ENCODE peak calls at places on chromosomes 6 and 20, in four cellular contexts. H is heart left ventricle, F is epithelial cell of proximal tubule, E is activated B cell treated with CpG ODN at 0.5 μM for 24 hours. D is an unnamed sample.

GRCh38 chr20:13068336-13068735 is 59.6 kb downstream of the SPTLC3 start:
- DNase-seq in E (no peak), F (no peak), H (no peak), D (no peak)

GRCh38 chr6:31586596-31586995 is 519 bp downstream of the LST1 start:
- DNase-seq in H (no peak), F (no peak), E (peak; percentile 38), D (no peak)

GRCh38 chr20:21809961-21810523 is 104.6 kb downstream of the PAX1 start:
- DNase-seq in E (no peak), F (no peak), H (no peak), D (no peak)

GRCh38 chr6:170207586-170207985 is 83.3 kb downstream of the DLL1 start:
- DNase-seq in F (no peak), E (no peak), H (no peak), D (no peak)

GRCh38 chr20:48818481-48818987 is 9.3 kb downstream of the PREX1 start:
- DNase-seq in F (no peak), E (no peak), H (no peak), D (no peak)

GRCh38 chr20:35237486-35237885 is 11.0 kb downstream of the MMP24 start:
- DNase-seq in F (no peak), H (no peak), E (no peak), D (no peak)

GRCh38 chr6:26420607-26421235 is 18.6 kb downstream of the BTN3A1 start:
- DNase-seq in E (no peak), H (no peak), F (no peak), D (no peak)

GRCh38 chr20:10648651-10649050 is 25.1 kb downstream of the JAG1 start:
- DNase-seq in E (no peak), H (no peak), F (no peak), D (no peak)

GRCh38 chr6:4320860-4321259 is 185.5 kb upstream of the ECI2 start:
- DNase-seq in F (no peak), H (no peak), E (no peak), D (no peak)

GRCh38 chr6:38701551-38701950 is 1.4 kb downstream of the GLO1 start:
- DNase-seq in F (no peak), E (no peak), H (no peak), D (no peak)

GRCh38 chr20:9220874-9221547 is 152.1 kb downstream of the PLCB4 start:
- DNase-seq in F (peak; percentile 40), E (no peak), H (no peak), D (no peak)

GRCh38 chr20:36821964-36822437 is 48.4 kb upstream of the DSN1 start:
- DNase-seq in F (no peak), H (no peak), E (no peak), D (no peak)

GRCh38 chr6:25441658-25442276 is 162.6 kb downstream of the CARMIL1 start:
- DNase-seq in F (no peak), E (no peak), H (no peak), D (no peak)

GRCh38 chr20:10172998-10173655 is 45.5 kb upstream of the SNAP25 start:
- DNase-seq in E (no peak), F (no peak), H (no peak), D (no peak)

DNA sequence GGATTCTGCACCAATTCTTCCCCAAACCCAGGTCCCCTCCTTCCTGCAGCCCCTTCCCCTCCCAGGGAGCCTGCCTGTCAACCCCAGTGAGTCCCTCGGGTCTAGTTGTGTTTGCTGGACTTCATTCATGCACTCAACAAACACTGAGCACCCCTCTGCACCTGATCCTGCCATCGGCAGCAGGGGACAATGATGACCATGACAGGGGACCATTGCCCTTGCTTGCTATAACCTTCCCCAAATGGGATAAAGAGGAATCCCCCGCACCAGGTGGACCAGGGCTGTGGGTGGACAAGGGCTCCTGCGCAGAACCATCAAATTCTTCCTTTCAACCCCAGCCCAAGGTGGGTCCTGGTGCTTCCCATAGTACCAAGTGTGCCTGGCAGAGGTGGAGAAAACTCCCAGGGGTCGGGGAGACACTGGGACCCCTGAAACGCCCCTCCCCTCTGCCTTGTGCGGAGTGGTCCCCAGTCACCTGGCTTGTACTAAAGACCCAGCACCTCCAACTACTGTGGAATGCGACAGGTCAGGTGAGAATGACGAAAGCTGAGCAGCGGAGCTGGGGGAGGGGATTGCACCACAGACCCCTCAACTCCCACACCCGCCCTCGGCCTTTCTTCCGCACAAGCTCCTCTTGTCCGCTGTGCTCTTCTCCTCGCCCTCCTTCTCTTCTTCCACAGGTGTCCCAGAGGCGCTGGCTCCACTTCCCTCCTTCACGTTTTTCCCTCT is 119.9 kb upstream of the ZNF217 start:
- DNase-seq in F (no peak), E (no peak), H (no peak), D (no peak)
- TF ChIP-seq CTCF in F (no peak), E (no peak), H (no peak), D (no peak)

GRCh38 chr20:278607-279571 is 11.7 kb downstream of the C20orf96 start:
- DNase-seq in H (peak; percentile 61), E (no peak), F (no peak), D (no peak)
- TF ChIP-seq CTCF in H (no peak), E (no peak), F (no peak), D (no peak)

GRCh38 chr20:1945134-1945618 is 48.7 kb downstream of the PDYN start:
- DNase-seq in F (no peak), E (no peak), H (peak; percentile 64), D (no peak)

GRCh38 chr20:1942061-1942460 is 46.9 kb downstream of the SIRPA start:
- DNase-seq in H (no peak), F (no peak), E (no peak), D (no peak)

GRCh38 chr20:1944345-1945099 is 49.3 kb downstream of the SIRPA start:
- DNase-seq in F (no peak), E (no peak), H (no peak), D (no peak)

GRCh38 chr20:1942486-1943266 is 47.5 kb downstream of the SIRPA start:
- DNase-seq in E (no peak), H (no peak), F (no peak), D (no peak)

DNA sequence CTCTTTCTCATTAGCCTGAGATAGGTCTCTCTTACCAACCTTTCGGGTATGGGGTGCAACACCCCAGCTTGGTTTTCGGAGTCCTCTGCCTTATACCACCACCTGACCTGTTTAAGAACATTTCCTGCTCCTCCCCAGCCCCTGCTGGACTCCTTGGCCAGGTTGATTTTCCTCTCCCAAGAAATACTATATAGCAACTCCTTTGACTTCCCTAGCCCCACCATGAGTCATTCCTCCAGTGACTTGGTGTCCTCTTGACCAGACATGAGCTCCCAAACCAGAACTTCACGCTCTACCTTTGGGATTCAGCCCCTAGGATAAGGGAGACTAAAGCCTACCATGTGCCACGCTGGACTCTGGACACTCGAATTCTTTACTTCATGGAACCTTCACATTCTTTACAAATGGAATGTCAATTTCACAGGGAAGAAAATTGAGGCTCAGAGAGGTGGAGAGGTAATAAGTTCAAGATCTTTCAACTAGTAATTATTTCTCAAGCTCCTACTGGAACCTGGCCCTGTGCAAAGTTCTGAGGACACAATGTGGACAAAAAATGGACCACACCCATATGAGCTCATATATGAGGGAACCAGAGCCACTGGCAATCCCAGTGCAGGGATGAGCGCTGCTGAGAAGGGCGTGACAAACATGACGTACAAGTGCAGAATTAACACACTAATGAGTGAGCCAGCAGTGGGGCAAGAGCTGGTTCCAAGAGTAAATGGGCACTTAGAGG is 48.2 kb downstream of the SIRPA start:
- DNase-seq in E (no peak), F (no peak), H (peak; percentile 54), D (no peak)
- TF ChIP-seq CTCF in E (no peak), F (no peak), H (no peak), D (no peak)

GRCh38 chr6:8483650-8484049 is 48.3 kb upstream of the SLC35B3 start:
- DNase-seq in F (no peak), E (no peak), H (no peak), D (no peak)

GRCh38 chr6:8478418-8478817 is 43.1 kb upstream of the SLC35B3 start:
- DNase-seq in E (no peak), F (no peak), H (no peak), D (no peak)

GRCh38 chr6:8481727-8482126 is 46.4 kb upstream of the SLC35B3 start:
- DNase-seq in E (no peak), H (no peak), F (no peak), D (no peak)
- TF ChIP-seq CTCF in E (no peak), H (no peak), F (peak; percentile 62), D (peak; percentile 30)

GRCh38 chr6:132669690-132670291 is 10.8 kb upstream of the TAAR1 start:
- DNase-seq in H (no peak), E (no peak), F (no peak), D (no peak)
- TF ChIP-seq CTCF in H (peak; percentile 49), E (peak; percentile 49), F (peak; percentile 59), D (peak; percentile 53)

GRCh38 chr6:117605169-117605826 is 3.0 kb upstream of the GOPC start:
- DNase-seq in E (no peak), H (peak; percentile 42), F (peak; percentile 32), D (peak; percentile 20)

GRCh38 chr6:117602899-117603588 is 733 bp upstream of the GOPC start:
- DNase-seq in F (no peak), H (no peak), E (no peak), D (no peak)

GRCh38 chr6:117600008-117600743 is 2.1 kb downstream of the GOPC start:
- DNase-seq in E (no peak), F (no peak), H (no peak), D (no peak)

GRCh38 chr6:117601811-117602150 is 530 bp downstream of the GOPC start:
- DNase-seq in H (peak; percentile 38), F (no peak), E (no peak), D (no peak)

GRCh38 chr6:117602151-117602898 is at the start of gene GOPC:
- DNase-seq in E (peak; percentile 85), H (peak; percentile 98), F (peak; percentile 84), D (peak; percentile 88)
- TF ChIP-seq CTCF in E (no peak), H (no peak), F (peak; percentile 20), D (peak; percentile 56)

GRCh38 chr6:1311400-1312192 is at the start of gene FOXQ1:
- DNase-seq in F (no peak), E (no peak), H (no peak), D (peak; percentile 51)
- TF ChIP-seq CTCF in F (no peak), E (no peak), H (no peak), D (peak; percentile 5)

GRCh38 chr6:98044168-98044567 is 761.2 kb upstream of the MMS22L start:
- DNase-seq in H (no peak), F (no peak), E (no peak), D (no peak)
- TF ChIP-seq CTCF in H (no peak), F (no peak), E (no peak), D (no peak)

DNA sequence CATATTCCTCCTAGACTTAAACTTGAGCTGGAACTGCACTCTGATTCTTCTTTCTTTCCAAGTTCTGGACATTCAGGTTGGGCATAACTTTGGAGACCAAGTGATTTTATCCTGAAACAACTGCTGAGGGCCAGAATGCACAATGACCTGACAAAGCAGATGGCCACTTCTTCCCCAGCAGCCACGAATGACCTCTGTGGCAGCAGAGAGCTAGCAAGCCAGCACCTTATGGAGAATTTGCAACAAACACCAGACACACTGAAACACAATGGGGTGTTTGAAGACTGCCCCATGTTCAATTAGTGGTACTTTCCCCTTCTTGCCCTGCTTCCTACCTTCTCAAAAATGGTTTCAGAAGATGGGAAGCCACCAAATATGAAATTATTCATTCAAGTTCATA is 4.2 kb upstream of the TENT5A start:
- DNase-seq in F (no peak), E (no peak), H (no peak), D (no peak)
- TF ChIP-seq CTCF in F (no peak), E (no peak), H (no peak), D (no peak)